ENCODE peak calls at places on chromosomes 4 and X, in seven cellular contexts. Y, H, O, G, I, K and F are unnamed samples.

GRCh38 chr4:110633358-110634319 is 10.8 kb upstream of the PITX2 start:
- DNase-seq in Y (no peak), K (no peak), I (no peak), H (no peak), G (peak; percentile 68), O (no peak), F (no peak)

GRCh38 chr4:134201216-134202098 is at the start of gene PABPC4L:
- DNase-seq in K (peak; percentile 41), G (peak; percentile 86), I (no peak), H (no peak), Y (peak; percentile 68), O (no peak), F (peak; percentile 29)

GRCh38 chrX:133645251-133645650 is 230.0 kb upstream of the GPC4 start:
- DNase-seq in I (no peak), Y (no peak), K (no peak), O (no peak), H (no peak), G (no peak), F (no peak)

GRCh38 chr4:971670-972500 is 1.5 kb downstream of the DGKQ start:
- DNase-seq in I (no peak), O (no peak), Y (no peak), G (peak; percentile 61), H (no peak), K (no peak), F (no peak)

GRCh38 chrX:64204252-64204651 is 1.3 kb downstream of the AMER1 start:
- DNase-seq in I (no peak), O (peak; percentile 5), Y (peak; percentile 61), H (no peak), G (peak; percentile 75), K (peak; percentile 67), F (no peak)

GRCh38 chr4:185143596-185143969 is 517 bp downstream of the SLC25A4 start:
- DNase-seq in Y (peak; percentile 70), K (peak; percentile 55), O (peak; percentile 71), G (no peak), H (no peak), I (no peak), F (peak; percentile 16)

GRCh38 chr4:26839534-26839951 is 21.1 kb upstream of the STIM2 start:
- DNase-seq in Y (no peak), H (no peak), I (no peak), G (no peak), O (no peak), K (no peak), F (no peak)

GRCh38 chr4:11106190-11106589 is 322.5 kb downstream of the HS3ST1 start:
- DNase-seq in Y (no peak), O (no peak), I (no peak), H (no peak), G (no peak), K (no peak), F (no peak)

GRCh38 chr4:183099537-183100297 is 660 bp downstream of the WWC2 start:
- DNase-seq in O (no peak), Y (peak; percentile 82), G (peak; percentile 89), I (peak; percentile 19), H (no peak), K (peak; percentile 62), F (no peak)

GRCh38 chr4:68373513-68373912 is 23.6 kb upstream of the YTHDC1 start:
- DNase-seq in I (peak; percentile 64), Y (peak; percentile 83), K (peak; percentile 76), G (peak; percentile 84), O (peak; percentile 79), H (no peak), F (no peak)

DNA sequence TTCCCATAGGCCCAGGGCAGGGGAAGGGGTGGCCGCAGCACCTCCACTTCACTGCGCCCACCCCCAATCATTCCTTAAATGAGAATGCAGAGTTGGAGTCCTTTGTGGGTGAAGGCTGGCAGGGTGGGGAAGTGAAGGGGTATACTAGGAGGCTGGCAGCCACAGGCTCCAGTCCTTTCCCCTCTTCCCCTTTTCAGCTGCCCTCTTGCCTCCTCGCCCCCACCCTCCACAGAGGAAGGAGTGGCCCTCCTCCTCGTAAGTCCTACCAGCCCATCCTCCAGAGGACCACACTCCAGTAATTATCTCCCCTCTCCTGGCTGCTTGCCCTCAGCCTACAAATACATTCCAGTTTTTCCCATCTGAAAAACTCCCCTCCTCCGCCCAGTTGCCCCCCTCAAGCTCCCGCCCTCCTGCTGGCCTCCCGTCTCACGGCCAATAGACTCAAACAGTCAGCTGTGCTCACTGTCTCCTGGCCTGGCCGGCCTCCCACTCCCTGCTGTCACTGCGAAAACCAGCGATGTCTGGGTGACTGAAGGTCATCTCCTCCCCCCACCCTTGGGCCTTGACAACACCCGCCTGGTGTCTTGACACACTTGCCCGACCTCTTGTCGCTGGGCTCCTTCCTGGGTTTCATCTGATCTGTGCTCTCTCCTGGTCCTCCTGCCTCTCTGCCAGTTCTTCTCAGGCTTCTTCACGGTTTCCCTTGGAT is 38.8 kb downstream of the EFNB1 start:
- DNase-seq in K (peak; percentile 51), Y (no peak), H (no peak), G (no peak), I (no peak), O (no peak), F (no peak)
- TF ChIP-seq CTCF in K (no peak), Y (no peak), H (no peak), G (no peak), I (no peak), O (no peak), F (no peak)

GRCh38 chrX:72280210-72280882 is 3.3 kb upstream of the RPS4X start:
- DNase-seq in K (no peak), O (no peak), H (peak; percentile 39), I (no peak), Y (no peak), G (no peak), F (peak; percentile 69)

GRCh38 chrX:72276478-72276953 is 532 bp downstream of the RPS4X start:
- DNase-seq in K (no peak), I (no peak), H (no peak), G (no peak), Y (no peak), O (no peak), F (no peak)

GRCh38 chrX:72282302-72282701 is 5.3 kb upstream of the RPS4X start:
- DNase-seq in O (no peak), Y (no peak), H (no peak), K (no peak), I (no peak), G (no peak), F (no peak)
- TF ChIP-seq CTCF in O (no peak), Y (no peak), H (no peak), K (no peak), I (no peak), G (no peak), F (no peak)

GRCh38 chr4:44583393-44583792 is 68.0 kb downstream of the YIPF7 start:
- DNase-seq in O (no peak), G (no peak), I (no peak), H (no peak), K (no peak), Y (no peak), F (no peak)
- TF ChIP-seq CTCF in O (no peak), G (no peak), I (no peak), H (no peak), K (no peak), Y (no peak), F (no peak)

DNA sequence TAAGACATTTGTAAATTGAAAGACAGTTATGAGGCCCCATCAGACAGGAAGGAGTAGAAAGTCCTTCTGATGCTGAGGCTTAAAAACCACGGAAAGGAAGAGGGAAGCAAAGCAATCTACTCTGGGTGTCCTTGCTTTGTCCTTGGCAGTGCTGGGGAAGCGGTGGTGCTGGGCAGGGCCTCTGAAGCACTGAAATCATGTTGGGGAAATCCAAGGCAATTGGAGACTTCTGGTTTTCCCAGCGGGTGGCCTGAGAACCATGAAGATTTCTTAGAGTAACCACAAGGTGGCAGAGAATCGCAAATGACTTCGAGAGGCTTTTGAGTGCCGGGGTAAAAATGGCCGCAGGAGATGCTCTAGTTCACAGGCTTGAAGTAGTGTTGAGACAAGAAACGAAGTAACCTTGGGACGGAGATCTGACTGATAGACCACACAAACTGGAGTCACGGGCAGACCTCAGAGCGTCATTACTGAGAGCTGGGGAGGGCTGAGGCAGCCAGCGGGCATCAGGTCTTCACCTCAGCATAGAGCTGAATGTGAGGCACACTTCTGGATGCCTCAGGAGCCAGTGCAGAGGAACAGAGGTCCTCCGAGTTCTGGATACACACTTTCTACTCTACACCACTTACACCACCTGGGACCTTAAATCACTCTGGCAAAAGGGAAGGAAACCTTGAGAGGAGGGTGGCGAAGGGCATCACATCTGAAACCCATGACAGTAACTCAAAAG is 130.7 kb upstream of the GPRIN3 start:
- DNase-seq in Y (peak; percentile 62), G (no peak), O (peak; percentile 4), I (peak; percentile 14), K (no peak), H (no peak), F (peak; percentile 28)
- TF ChIP-seq CTCF in Y (peak; percentile 49), G (peak; percentile 25), O (peak; percentile 37), I (no peak), K (no peak), H (peak; percentile 40), F (peak; percentile 72)

DNA sequence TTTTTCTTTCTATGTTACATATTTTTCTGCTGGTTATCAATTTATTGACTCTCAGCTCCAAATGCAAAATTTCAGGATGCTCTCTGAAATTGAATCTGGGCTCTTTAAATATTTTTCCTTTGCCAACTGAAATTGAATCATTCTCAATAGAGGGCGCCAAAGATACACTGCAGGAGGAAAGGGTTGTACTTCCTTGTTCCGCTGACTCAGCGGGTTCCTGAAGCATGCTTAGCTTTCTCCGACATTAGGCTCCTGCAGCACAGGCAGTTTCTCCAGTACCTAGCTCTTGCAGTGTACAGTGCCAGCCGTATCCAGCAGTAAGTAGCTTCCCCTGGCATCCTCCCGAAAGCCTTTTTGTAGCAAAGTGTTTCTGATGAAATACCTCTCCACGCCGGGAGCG is 28.8 kb upstream of the CFAP47 start:
- DNase-seq in O (no peak), I (peak; percentile 13), Y (peak; percentile 44), K (no peak), G (no peak), H (peak; percentile 7), F (no peak)
- TF ChIP-seq CTCF in O (peak; percentile 60), I (no peak), Y (peak; percentile 45), K (no peak), G (no peak), H (peak; percentile 54), F (peak; percentile 30)

DNA sequence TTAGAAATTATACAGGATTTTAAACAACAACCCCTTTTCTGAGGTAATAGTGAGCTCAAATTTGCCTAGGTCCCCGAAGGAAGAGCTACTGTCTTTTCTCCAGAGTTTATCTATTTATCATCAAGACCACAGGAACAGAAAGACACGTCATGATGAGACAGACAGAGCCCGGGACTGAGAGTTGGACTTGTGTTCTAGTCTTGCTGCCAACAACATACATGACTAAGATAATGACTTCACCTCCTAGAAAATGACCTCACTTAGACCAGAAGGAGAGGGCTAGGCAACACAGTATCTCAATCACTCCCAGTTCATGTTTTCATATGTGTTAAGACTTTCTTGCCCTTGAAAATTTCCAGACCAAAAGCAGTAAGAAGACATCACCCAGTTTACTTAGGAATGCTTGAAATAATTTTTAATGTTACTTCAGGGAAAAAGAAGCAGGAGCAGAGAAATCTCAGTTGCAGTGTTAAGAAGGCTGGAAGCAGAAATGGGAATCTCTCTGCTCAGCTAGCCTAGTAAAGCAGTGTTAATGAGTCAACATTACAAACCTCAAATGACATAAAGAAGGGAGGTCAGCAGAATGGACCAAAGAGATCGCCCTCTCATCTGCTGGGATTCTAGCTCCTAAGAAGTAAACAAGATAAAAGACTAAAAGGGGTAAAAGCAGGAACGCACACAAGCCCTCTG is 24.9 kb downstream of the PDGFC start:
- DNase-seq in K (no peak), Y (no peak), H (peak; percentile 98), I (peak; percentile 42), O (no peak), G (no peak), F (peak; percentile 99)
- TF ChIP-seq CTCF in K (no peak), Y (no peak), H (no peak), I (no peak), O (no peak), G (no peak), F (no peak)

GRCh38 chr4:187993827-187994226 is 1.7 kb upstream of the ZFP42 start:
- DNase-seq in I (no peak), K (no peak), Y (no peak), H (no peak), O (no peak), G (no peak), F (no peak)
- TF ChIP-seq CTCF in I (no peak), K (no peak), Y (peak; percentile 24), H (peak; percentile 42), O (no peak), G (no peak), F (peak; percentile 69)